ENCODE peak calls at places on chromosomes 13 and 19, in five cellular contexts. One of them, this sample, is unnamed.

GRCh38 chr13:44732503-44733098 is 156.5 kb upstream of the TSC22D1 start:
- DNase-seq in stomach: peak
- DNase-seq in thoracic aorta: no peak
- DNase-seq in CD8-positive, alpha-beta T cell: no peak
- DNase-seq in tibial artery: no peak
- DNase-seq in this sample: no peak

GRCh38 chr19:387777-388176 is 21.2 kb downstream of the C2CD4C start:
- DNase-seq in stomach: no peak
- DNase-seq in thoracic aorta: no peak
- DNase-seq in CD8-positive, alpha-beta T cell: no peak
- DNase-seq in tibial artery: no peak
- DNase-seq in this sample: no peak

GRCh38 chr19:10089801-10090375 is 3.8 kb downstream of the SHFL start:
- DNase-seq in stomach: no peak
- DNase-seq in thoracic aorta: no peak
- DNase-seq in CD8-positive, alpha-beta T cell: no peak
- DNase-seq in tibial artery: no peak
- DNase-seq in this sample: no peak

GRCh38 chr19:15456871-15457700 is 7.3 kb downstream of the RASAL3 start:
- DNase-seq in stomach: no peak
- DNase-seq in thoracic aorta: no peak
- DNase-seq in CD8-positive, alpha-beta T cell: no peak
- DNase-seq in tibial artery: no peak
- DNase-seq in this sample: no peak

GRCh38 chr19:24086974-24087595 is at the start of gene ZNF254:
- DNase-seq in stomach: peak
- DNase-seq in thoracic aorta: peak
- DNase-seq in CD8-positive, alpha-beta T cell: peak
- DNase-seq in tibial artery: peak
- DNase-seq in this sample: peak

GRCh38 chr13:41075034-41075433 is 13.7 kb downstream of the WBP4 start:
- DNase-seq in stomach: no peak
- DNase-seq in thoracic aorta: no peak
- DNase-seq in CD8-positive, alpha-beta T cell: no peak
- DNase-seq in tibial artery: no peak
- DNase-seq in this sample: no peak

GRCh38 chr19:18696023-18696422 is 12.5 kb downstream of the CRTC1 start:
- DNase-seq in stomach: no peak
- DNase-seq in thoracic aorta: no peak
- DNase-seq in CD8-positive, alpha-beta T cell: no peak
- DNase-seq in tibial artery: no peak
- DNase-seq in this sample: no peak

GRCh38 chr19:55156202-55157063 is 1.1 kb downstream of the TNNI3 start:
- DNase-seq in stomach: peak
- DNase-seq in thoracic aorta: no peak
- DNase-seq in CD8-positive, alpha-beta T cell: peak
- DNase-seq in tibial artery: no peak
- DNase-seq in this sample: no peak

GRCh38 chr19:16366056-16366432 is 41.4 kb downstream of the KLF2 start:
- DNase-seq in stomach: no peak
- DNase-seq in thoracic aorta: no peak
- DNase-seq in CD8-positive, alpha-beta T cell: no peak
- DNase-seq in tibial artery: no peak
- DNase-seq in this sample: no peak

GRCh38 chr13:71879129-71879535 is 12.1 kb upstream of the DACH1 start:
- DNase-seq in stomach: no peak
- DNase-seq in thoracic aorta: no peak
- DNase-seq in CD8-positive, alpha-beta T cell: no peak
- DNase-seq in tibial artery: no peak
- DNase-seq in this sample: no peak
- TF ChIP-seq CTCF in stomach: no peak
- TF ChIP-seq CTCF in thoracic aorta: no peak
- TF ChIP-seq CTCF in CD8-positive, alpha-beta T cell: no peak
- TF ChIP-seq CTCF in tibial artery: peak
- TF ChIP-seq CTCF in this sample: peak

DNA sequence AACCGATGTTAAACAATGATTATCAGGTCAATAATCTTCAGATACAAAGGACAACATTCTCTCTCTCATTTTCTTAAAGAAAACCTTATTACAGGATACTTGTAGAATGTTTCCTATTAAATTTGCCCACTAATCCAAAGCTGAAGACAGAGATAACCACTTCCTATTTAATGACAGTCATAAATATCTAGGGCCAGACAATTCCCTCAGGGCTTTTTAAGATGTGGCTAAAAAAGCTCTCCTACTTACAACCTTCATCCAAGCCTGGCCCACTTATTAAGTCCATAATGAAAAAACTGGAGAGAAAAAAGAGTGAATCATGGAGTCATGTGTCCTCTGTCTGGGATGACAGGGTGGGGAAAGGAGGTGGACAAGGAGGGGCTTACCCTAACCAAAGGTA is 235.9 kb downstream of the KLF12 start:
- DNase-seq in stomach: no peak
- DNase-seq in thoracic aorta: no peak
- DNase-seq in CD8-positive, alpha-beta T cell: no peak
- DNase-seq in tibial artery: no peak
- DNase-seq in this sample: no peak
- TF ChIP-seq CTCF in stomach: no peak
- TF ChIP-seq CTCF in thoracic aorta: no peak
- TF ChIP-seq CTCF in CD8-positive, alpha-beta T cell: no peak
- TF ChIP-seq CTCF in tibial artery: no peak
- TF ChIP-seq CTCF in this sample: no peak

DNA sequence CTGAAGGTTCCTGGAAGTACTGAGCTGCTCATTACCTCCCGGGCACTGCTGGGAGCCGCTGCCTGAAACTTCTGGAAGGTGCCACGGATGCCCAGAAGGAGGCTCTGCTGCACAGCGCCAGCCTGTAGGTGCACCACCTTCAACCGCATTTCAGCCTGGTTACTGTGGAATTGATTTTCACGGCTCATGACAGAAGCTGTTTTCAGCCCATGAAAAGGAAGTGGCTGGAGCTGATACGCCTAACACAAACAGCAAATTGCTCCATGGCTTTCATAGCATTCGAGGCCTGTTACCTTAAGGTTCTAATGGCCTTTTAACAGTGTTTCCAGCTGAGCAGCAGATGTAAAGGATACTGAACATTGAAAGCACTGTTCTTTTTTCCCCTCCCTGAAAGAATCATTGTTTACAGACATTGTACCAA is 22.0 kb downstream of the GPC6 start:
- DNase-seq in stomach: peak
- DNase-seq in thoracic aorta: no peak
- DNase-seq in CD8-positive, alpha-beta T cell: no peak
- DNase-seq in tibial artery: no peak
- DNase-seq in this sample: no peak
- TF ChIP-seq CTCF in stomach: no peak
- TF ChIP-seq CTCF in thoracic aorta: peak
- TF ChIP-seq CTCF in CD8-positive, alpha-beta T cell: no peak
- TF ChIP-seq CTCF in tibial artery: peak
- TF ChIP-seq CTCF in this sample: peak

GRCh38 chr13:84844473-84844872 is 954.7 kb downstream of the SLITRK6 start:
- DNase-seq in stomach: no peak
- DNase-seq in thoracic aorta: no peak
- DNase-seq in CD8-positive, alpha-beta T cell: no peak
- DNase-seq in tibial artery: no peak
- DNase-seq in this sample: no peak
- TF ChIP-seq CTCF in stomach: no peak
- TF ChIP-seq CTCF in thoracic aorta: no peak
- TF ChIP-seq CTCF in CD8-positive, alpha-beta T cell: no peak
- TF ChIP-seq CTCF in tibial artery: no peak
- TF ChIP-seq CTCF in this sample: peak

GRCh38 chr19:38850976-38851621 is 1.3 kb upstream of the HNRNPL start:
- DNase-seq in stomach: no peak
- DNase-seq in thoracic aorta: no peak
- DNase-seq in CD8-positive, alpha-beta T cell: no peak
- DNase-seq in tibial artery: no peak
- DNase-seq in this sample: no peak
- TF ChIP-seq CTCF in stomach: peak
- TF ChIP-seq CTCF in thoracic aorta: no peak
- TF ChIP-seq CTCF in CD8-positive, alpha-beta T cell: no peak
- TF ChIP-seq CTCF in tibial artery: no peak
- TF ChIP-seq CTCF in this sample: no peak

GRCh38 chr13:26697069-26697955 is 63.3 kb downstream of the GPR12 start:
- DNase-seq in stomach: no peak
- DNase-seq in thoracic aorta: no peak
- DNase-seq in CD8-positive, alpha-beta T cell: no peak
- DNase-seq in tibial artery: no peak
- DNase-seq in this sample: peak
- TF ChIP-seq CTCF in stomach: no peak
- TF ChIP-seq CTCF in thoracic aorta: no peak
- TF ChIP-seq CTCF in CD8-positive, alpha-beta T cell: no peak
- TF ChIP-seq CTCF in tibial artery: no peak
- TF ChIP-seq CTCF in this sample: no peak

GRCh38 chr19:12293771-12294307 is 844 bp downstream of the ZNF44 start:
- DNase-seq in stomach: peak
- DNase-seq in thoracic aorta: no peak
- DNase-seq in CD8-positive, alpha-beta T cell: peak
- DNase-seq in tibial artery: peak
- DNase-seq in this sample: peak

GRCh38 chr19:12295191-12295590 is 508 bp upstream of the ZNF44 start:
- DNase-seq in stomach: no peak
- DNase-seq in thoracic aorta: no peak
- DNase-seq in CD8-positive, alpha-beta T cell: no peak
- DNase-seq in tibial artery: no peak
- DNase-seq in this sample: no peak

GRCh38 chr19:12289790-12290065 is 5.0 kb downstream of the ZNF44 start:
- DNase-seq in stomach: no peak
- DNase-seq in thoracic aorta: no peak
- DNase-seq in CD8-positive, alpha-beta T cell: no peak
- DNase-seq in tibial artery: no peak
- DNase-seq in this sample: peak

GRCh38 chr19:12294308-12295158 is at the start of gene ZNF44:
- DNase-seq in stomach: peak
- DNase-seq in thoracic aorta: peak
- DNase-seq in CD8-positive, alpha-beta T cell: peak
- DNase-seq in tibial artery: peak
- DNase-seq in this sample: peak
- TF ChIP-seq CTCF in stomach: no peak
- TF ChIP-seq CTCF in thoracic aorta: no peak
- TF ChIP-seq CTCF in CD8-positive, alpha-beta T cell: no peak
- TF ChIP-seq CTCF in tibial artery: no peak
- TF ChIP-seq CTCF in this sample: no peak

This sample was measured in osteocyte.